ENCODE peak calls at places on chromosomes 13 and 19, in nine cellular contexts. M is suprapubic skin, X is uterus, R is esophagus squamous epithelium, F is IMR-90, Y is prostate gland, P is breast epithelium, E is transverse colon, I is tibial nerve. G is an unnamed sample. For H3K4me1, the result is how much of the 10 kb centered on the place peaks cover.

GRCh38 chr19:10115392-10116084 is 4.0 kb downstream of the P2RY11 start:
- DNase-seq in X (no peak), M (no peak), F (no peak), E (no peak), P (no peak), R (no peak), I (no peak), Y (no peak), G (no peak)

GRCh38 chr19:3783660-3784584 is 2.3 kb downstream of the MATK start:
- DNase-seq in R (no peak), F (no peak), P (no peak), E (no peak), M (no peak), X (no peak), Y (no peak), I (no peak), G (no peak)

GRCh38 chr13:102128216-102128800 is 273.5 kb downstream of the FGF14 start:
- DNase-seq in P (no peak), M (no peak), X (no peak), Y (peak), E (no peak), F (peak), R (no peak), I (no peak), G (no peak)

GRCh38 chr19:46924874-46925547 is 64.2 kb downstream of the ARHGAP35 start:
- DNase-seq in M (no peak), Y (peak), F (no peak), R (no peak), P (no peak), E (peak), X (no peak), I (no peak), G (peak)

GRCh38 chr19:47615714-47616113 is 6.8 kb downstream of the BICRA start:
- DNase-seq in Y (no peak), E (no peak), X (no peak), F (no peak), M (no peak), P (no peak), R (no peak), I (no peak), G (no peak)

GRCh38 chr19:33161201-33161600 is 29.3 kb downstream of the WDR88 start:
- DNase-seq in R (no peak), P (no peak), Y (no peak), X (no peak), E (no peak), M (no peak), I (no peak), F (no peak), G (no peak)

GRCh38 chr19:11481777-11482383 is 1.0 kb upstream of the ELAVL3 start:
- DNase-seq in F (peak), E (peak), I (peak), R (no peak), P (no peak), Y (peak), X (peak), M (no peak), G (peak)

GRCh38 chr13:99828114-99828513 is 143.5 kb downstream of the ZIC5 start:
- DNase-seq in Y (no peak), X (no peak), M (no peak), R (no peak), P (no peak), I (no peak), F (no peak), E (no peak), G (no peak)

GRCh38 chr13:109276261-109276660 is 510.1 kb downstream of the IRS2 start:
- DNase-seq in Y (no peak), F (no peak), M (no peak), P (no peak), R (no peak), I (no peak), E (no peak), X (no peak), G (no peak)

DNA sequence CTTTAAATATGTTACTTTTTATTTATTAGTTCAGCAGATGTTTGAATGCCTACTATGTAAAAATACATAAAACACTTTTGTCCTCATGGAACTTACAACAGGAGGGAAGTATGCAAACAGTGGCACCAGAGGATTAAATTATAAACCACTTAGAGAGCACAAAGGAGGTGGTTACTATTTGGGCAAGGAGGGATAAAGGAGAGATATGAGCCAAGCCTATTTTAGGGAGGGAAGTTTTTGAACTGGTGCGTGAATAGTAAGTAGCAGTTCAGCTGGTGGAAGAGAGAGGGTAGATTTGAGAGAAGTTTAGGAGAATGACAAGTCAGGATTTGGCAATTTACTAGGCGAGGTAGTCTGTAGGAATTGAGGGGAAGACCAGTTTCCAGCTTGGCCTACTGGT is 8.6 kb downstream of the AKAP11 start:
- DNase-seq in X (no peak), I (no peak), Y (no peak), E (no peak), P (no peak), M (no peak), F (no peak), R (no peak), G (no peak)
- TF ChIP-seq POLR2A in X (no peak), I (no peak), Y (no peak), E (no peak), P (no peak), M (no peak), F (no peak), R (no peak), G (no peak)

GRCh38 chr13:25881136-25881926 is 170.5 kb downstream of the SHISA2 start:
- DNase-seq in F (no peak), R (no peak), E (no peak), P (no peak), X (no peak), M (no peak), Y (no peak), I (no peak), G (no peak)

GRCh38 chr13:25882732-25883357 is 169.0 kb downstream of the SHISA2 start:
- DNase-seq in R (no peak), Y (no peak), X (no peak), P (no peak), F (no peak), E (no peak), I (no peak), M (no peak), G (no peak)

GRCh38 chr13:25881946-25882574 is 169.8 kb downstream of the SHISA2 start:
- DNase-seq in P (no peak), Y (no peak), X (no peak), F (no peak), E (no peak), R (no peak), M (no peak), I (no peak), G (no peak)

GRCh38 chr13:25876256-25876655 is 175.6 kb downstream of the SHISA2 start:
- DNase-seq in P (no peak), R (no peak), I (no peak), X (no peak), F (no peak), M (no peak), E (no peak), Y (no peak), G (no peak)

DNA sequence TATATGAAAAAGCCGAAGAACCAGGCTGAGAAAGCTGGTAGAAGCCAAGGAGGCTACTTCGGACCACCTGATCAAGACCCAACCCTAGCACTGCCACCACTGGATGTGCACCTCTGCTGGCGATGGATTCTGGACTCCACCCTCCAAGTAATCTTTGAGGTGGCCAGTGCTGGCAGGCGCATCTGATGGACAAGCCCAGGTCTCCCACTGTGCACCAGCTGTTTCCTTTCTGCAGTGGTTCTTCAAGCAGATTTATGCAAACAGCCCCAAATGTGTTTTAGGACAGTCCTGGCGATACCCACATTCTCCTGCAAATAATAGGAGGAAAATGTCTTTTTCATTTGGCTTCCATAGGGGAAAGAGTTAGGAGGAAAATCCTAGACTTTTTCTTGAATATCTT is 172.3 kb downstream of the SHISA2 start:
- DNase-seq in X (no peak), Y (no peak), M (no peak), F (no peak), I (no peak), P (no peak), E (no peak), R (no peak), G (no peak)
- H3K4me1 ChIP-seq in X (under half), Y (under half), M (under half), F (under half), I (under half), P (under half), E (under half), R (under half), G (under half)

DNA sequence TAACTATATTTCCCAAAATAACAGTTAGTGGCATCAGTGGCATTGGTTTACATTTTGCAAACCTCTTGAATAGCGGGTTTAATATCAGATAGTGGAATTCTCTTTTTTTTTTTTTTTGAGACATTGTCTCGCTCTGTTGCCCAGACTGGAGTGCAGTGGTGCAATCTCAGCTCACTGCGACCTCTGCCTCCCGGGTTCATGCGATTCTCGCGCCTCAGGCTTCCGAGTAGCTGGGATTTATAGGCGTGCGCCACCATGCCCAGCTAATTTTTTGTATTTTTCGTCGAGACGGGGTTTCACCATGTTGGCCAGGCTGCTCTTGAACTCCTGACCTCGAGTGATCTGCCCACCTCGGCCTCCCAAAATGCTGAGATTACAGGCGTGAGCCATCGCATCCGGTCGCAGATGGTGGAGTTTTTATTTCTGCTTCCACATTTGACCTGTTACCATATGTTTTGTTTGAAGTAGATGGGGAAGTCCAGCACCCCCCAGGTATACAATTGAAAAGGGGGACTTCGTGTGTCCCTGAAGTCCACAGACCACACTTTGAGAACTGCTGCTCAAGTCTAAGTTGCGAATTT is 40.5 kb upstream of the XPO4 start:
- DNase-seq in X (peak), Y (no peak), M (no peak), I (no peak), P (no peak), E (peak), F (no peak), R (no peak), G (no peak)
- TF ChIP-seq POLR2A in X (no peak), Y (no peak), M (no peak), I (no peak), P (no peak), E (no peak), F (no peak), R (no peak), G (no peak)

DNA sequence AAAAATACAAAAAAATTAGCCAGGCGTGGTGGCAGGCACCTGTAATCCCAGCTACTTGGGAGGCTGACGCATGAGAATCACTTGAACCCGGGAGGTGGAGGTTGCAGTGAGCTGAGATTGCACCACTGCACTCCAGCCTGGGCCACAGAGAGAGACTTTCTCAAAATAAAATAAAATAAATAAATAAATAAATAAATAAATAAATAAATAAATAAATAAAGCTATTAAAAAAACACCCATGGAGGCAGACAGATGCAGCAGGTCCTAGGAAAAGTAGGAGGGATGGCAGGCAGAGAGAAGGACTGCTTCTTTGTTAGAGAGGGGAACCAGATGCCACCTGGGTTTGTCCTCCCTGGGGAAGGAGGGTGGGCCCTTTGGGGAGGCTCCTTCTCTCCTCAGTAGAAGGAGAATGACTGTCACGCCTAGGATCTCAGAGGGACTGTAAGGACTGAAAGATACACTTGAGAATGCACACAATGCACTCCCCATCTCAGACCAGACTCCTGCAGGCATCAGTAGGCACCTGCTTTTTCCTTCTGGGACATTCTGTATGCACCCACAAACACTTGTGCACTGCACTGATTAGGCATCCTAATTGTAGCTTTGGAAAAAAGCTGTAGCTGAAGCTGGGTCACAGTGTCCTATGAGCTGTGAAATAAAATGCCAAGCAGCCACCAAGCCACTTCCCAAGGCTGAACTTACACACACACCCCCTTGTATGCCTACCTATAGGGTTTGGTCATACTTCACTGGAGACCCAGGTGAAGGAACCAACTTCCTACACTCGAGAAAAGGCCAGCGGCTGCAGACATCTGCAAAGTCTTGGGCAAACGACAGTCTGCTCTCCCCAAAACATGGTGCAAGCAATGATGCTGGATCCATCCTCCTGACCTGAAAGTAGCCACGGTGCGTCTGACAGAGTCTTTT is 18.9 kb upstream of the SLC35E1 start:
- DNase-seq in F (no peak), R (no peak), Y (no peak), X (no peak), I (no peak), M (no peak), E (no peak), P (no peak), G (no peak)
- H3K4me1 ChIP-seq in F (under half), R (under half), Y (under half), X (under half), I (under half), M (half or more), E (under half), P (under half), G (half or more)